ENCODE peak calls at places on chromosomes 4 and X, in five cellular contexts. G is GM12878, I is HCT116, Z is GM23338, U is K562. C is an unnamed sample.

GRCh38 chrX:134537179-134537945 is 77.4 kb downstream of the HPRT1 start:
- DNase-seq in G (no peak), I (peak), U (peak), Z (no peak), C (no peak)

GRCh38 chrX:110413727-110414124 is 55.1 kb downstream of the RTL9 start:
- DNase-seq in U (no peak), G (no peak), I (no peak), Z (no peak), C (no peak)

GRCh38 chr4:780730-781492 is 45.0 kb downstream of the CPLX1 start:
- DNase-seq in I (no peak), G (no peak), U (no peak), Z (no peak), C (no peak)

GRCh38 chrX:132750312-132751042 is 208.0 kb downstream of the HS6ST2 start:
- DNase-seq in I (no peak), Z (no peak), G (no peak), U (no peak), C (no peak)

GRCh38 chrX:71493111-71493613 is 39.7 kb upstream of the OGT start:
- DNase-seq in G (no peak), U (no peak), I (no peak), Z (no peak), C (peak)

GRCh38 chrX:47651043-47651905 is 911 bp upstream of the ELK1 start:
- DNase-seq in G (no peak), Z (no peak), I (no peak), U (no peak), C (no peak)

GRCh38 chr4:147590249-147590920 is 26.8 kb upstream of the TMEM184C start:
- DNase-seq in Z (peak), U (peak), G (no peak), I (peak), C (no peak)

GRCh38 chr4:7944568-7945220 is 5.0 kb upstream of the AFAP1 start:
- DNase-seq in Z (no peak), G (no peak), I (no peak), U (no peak), C (no peak)

GRCh38 chrX:104318330-104319009 is 63.7 kb upstream of the ESX1 start:
- DNase-seq in Z (peak), G (no peak), I (peak), U (no peak), C (no peak)

GRCh38 chrX:9611436-9612145 is 146.7 kb downstream of the TBL1X start:
- DNase-seq in I (no peak), U (no peak), Z (no peak), G (no peak), C (no peak)

GRCh38 chr4:74045247-74045646 is 6.8 kb upstream of the CXCL3 start:
- DNase-seq in I (no peak), U (no peak), Z (no peak), G (no peak), C (no peak)

GRCh38 chr4:74044676-74045075 is 6.2 kb upstream of the CXCL3 start:
- DNase-seq in G (no peak), U (no peak), I (no peak), Z (no peak), C (no peak)

GRCh38 chr4:74041418-74041817 is 2.9 kb upstream of the CXCL3 start:
- DNase-seq in Z (no peak), U (no peak), G (no peak), I (no peak), C (no peak)

GRCh38 chr4:74045772-74046171 is 7.3 kb upstream of the CXCL3 start:
- DNase-seq in U (no peak), Z (no peak), I (no peak), G (no peak), C (no peak)

GRCh38 chr4:74042681-74043080 is 4.2 kb upstream of the CXCL3 start:
- DNase-seq in U (no peak), I (no peak), G (no peak), Z (peak), C (no peak)
- TF ChIP-seq REST in U (no peak), I (no peak), G (no peak), Z (no peak), C (no peak)

GRCh38 chr4:2186133-2186864 is 55.6 kb downstream of the HAUS3 start:
- DNase-seq in Z (peak), U (no peak), I (peak), G (no peak), C (no peak)
- TF ChIP-seq REST in Z (no peak), U (no peak), I (no peak), G (no peak), C (no peak)

GRCh38 chrX:114615765-114616164 is 31.9 kb downstream of the HTR2C start:
- DNase-seq in Z (no peak), G (no peak), U (no peak), I (no peak), C (no peak)

DNA sequence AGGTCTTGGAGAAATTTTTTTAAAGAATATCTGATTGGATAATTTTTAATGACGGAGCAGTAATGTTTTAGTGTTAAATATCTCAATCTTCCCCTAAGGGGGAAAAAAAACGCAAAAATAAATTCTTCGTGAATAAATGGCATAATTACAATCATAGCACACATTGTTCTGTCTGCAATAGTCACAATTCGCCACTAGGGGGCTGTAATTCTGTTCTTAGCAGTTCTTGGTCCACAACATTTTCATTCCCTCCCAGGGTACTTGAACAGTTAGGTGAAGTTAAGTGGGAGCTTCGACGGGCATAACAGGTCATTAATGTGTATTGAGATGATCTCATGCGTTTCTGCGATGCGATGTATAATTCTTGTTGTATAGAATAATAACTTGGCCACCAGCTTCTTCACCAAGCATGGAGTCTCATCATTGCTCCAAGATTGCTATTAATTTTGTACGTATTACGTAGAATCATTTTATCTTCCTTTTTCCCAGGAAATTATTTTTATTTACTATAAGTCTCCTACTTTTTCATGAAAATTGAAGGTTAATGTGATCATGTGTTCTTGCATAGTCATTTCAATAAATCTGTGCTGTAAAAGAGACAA is 27.2 kb downstream of the HTR2C start:
- DNase-seq in Z (peak), G (no peak), U (peak), I (peak), C (peak)
- TF ChIP-seq REST in Z (no peak), G (no peak), U (no peak), I (no peak), C (no peak)

DNA sequence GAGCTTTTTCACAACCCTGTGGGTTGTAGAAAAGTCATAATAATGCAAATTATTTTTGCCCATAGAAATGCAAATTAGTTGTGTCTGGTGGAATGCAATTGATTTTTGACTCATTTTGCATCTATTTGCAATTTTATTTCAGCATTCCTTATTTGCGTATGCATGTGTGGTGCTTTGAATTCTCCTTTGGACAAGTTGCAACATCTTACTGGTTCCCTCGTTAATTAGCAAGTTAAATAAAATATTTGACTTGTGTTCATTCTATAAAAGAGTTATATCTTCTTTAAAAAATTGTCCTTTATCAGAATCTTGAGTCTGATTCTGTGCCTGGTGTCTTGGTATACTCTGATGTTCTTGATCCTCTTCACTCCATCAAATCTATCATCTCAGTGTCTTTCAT is 297.4 kb upstream of the CASK start:
- DNase-seq in I (no peak), Z (no peak), G (no peak), U (no peak), C (no peak)
- TF ChIP-seq REST in I (no peak), Z (no peak), G (no peak), U (no peak), C (no peak)

DNA sequence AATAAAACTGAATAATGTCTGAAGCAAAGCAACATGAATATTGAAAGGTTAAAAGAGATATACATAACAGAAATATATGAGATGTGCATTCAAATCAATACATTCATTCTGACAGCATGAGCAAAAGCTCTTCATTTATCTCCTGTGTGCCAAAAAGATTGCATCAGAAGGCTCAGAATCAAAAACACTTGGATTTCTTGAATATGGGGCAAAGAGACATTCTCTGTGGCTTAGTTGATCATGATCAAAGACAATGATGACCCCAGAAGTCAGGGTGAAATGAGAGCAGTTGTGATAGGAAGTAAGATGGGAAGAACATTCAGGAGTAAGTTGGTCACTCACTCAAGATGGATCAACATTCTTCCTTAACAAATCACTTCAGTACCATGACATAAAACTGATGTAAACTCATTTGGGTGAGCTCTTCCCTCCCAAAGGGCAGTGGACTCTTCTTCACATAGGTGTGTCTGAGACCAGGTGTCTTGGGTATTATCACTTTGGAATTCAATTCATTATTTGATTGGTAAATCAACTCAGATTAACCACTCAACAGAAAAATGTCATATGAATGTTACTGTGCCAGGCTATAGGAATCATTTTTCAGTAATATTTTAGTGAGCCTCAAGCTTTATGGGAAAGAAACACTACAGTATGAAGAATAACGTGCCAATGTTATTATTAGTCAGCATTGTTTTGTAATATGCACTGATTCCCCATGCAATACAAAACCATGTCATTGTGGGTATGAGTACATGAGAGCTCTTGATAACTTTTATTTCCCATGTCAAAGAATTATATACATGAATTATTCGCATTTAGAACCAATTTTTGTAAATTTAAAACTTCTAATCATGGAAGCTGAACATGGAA is 58.4 kb upstream of the ETNPPL start:
- DNase-seq in I (no peak), Z (no peak), G (no peak), U (no peak), C (no peak)
- TF ChIP-seq REST in I (no peak), Z (no peak), G (no peak), U (no peak), C (no peak)

DNA sequence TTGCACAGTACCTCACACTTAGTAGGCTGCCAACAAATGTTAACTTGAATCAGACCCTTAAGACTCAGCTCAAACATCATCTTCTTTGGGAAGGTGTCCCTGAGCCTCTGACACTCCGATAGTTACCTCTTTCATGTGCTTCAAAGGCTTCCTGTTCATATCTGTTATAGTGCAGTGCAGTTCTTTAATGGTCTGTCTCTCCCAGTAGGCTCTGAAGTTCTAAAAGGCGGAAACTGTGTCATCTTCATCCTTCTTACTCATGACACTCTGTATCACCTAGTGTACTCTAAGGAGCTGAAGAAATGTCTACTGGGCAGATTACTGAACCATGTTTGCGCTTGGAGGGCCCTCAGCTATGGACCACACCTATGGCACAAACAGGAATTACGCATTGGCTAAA is 2.1 kb upstream of the DIAPH2 start:
- DNase-seq in Z (no peak), I (no peak), U (no peak), G (no peak), C (no peak)
- TF ChIP-seq REST in Z (no peak), I (no peak), U (no peak), G (no peak), C (no peak)

C was measured in HL-60.